ENCODE peak calls at places on chromosomes 1 and 21, in four cellular contexts. One of them, this sample, is unnamed.

GRCh38 chr1:10019561-10019960 is 13.2 kb upstream of the UBE4B start:
- DNase-seq in H1: no peak
- DNase-seq in HEK293T: no peak
- DNase-seq in GM12878: no peak
- DNase-seq in this sample: no peak

GRCh38 chr21:42830456-42831455 is 48.6 kb downstream of the WDR4 start:
- DNase-seq in HEK293T: no peak
- DNase-seq in GM12878: no peak
- DNase-seq in H1: no peak
- DNase-seq in this sample: no peak

GRCh38 chr1:161044535-161044907 is 1.3 kb downstream of the USF1 start:
- DNase-seq in GM12878: no peak
- DNase-seq in HEK293T: no peak
- DNase-seq in H1: no peak
- DNase-seq in this sample: no peak

GRCh38 chr21:16076465-16076864 is 346.7 kb downstream of the USP25 start:
- DNase-seq in H1: no peak
- DNase-seq in HEK293T: no peak
- DNase-seq in GM12878: no peak
- DNase-seq in this sample: no peak

GRCh38 chr1:214474467-214474866 is 76.9 kb downstream of the PTPN14 start:
- DNase-seq in GM12878: no peak
- DNase-seq in HEK293T: no peak
- DNase-seq in H1: no peak
- DNase-seq in this sample: no peak

GRCh38 chr1:84847253-84848247 is 45.5 kb downstream of the LPAR3 start:
- DNase-seq in HEK293T: peak
- DNase-seq in GM12878: no peak
- DNase-seq in H1: no peak
- DNase-seq in this sample: peak

GRCh38 chr1:23664837-23665795 is 26.5 kb upstream of the RPL11 start:
- DNase-seq in HEK293T: peak
- DNase-seq in GM12878: peak
- DNase-seq in H1: no peak
- DNase-seq in this sample: peak

GRCh38 chr1:64686828-64687724 is 57.8 kb upstream of the RAVER2 start:
- DNase-seq in H1: no peak
- DNase-seq in HEK293T: peak
- DNase-seq in GM12878: no peak
- DNase-seq in this sample: peak

GRCh38 chr1:165395522-165396300 is 39.2 kb upstream of the LMX1A start:
- DNase-seq in GM12878: peak
- DNase-seq in HEK293T: no peak
- DNase-seq in H1: no peak
- DNase-seq in this sample: no peak

GRCh38 chr1:200767326-200767725 is 28.6 kb downstream of the CAMSAP2 start:
- DNase-seq in GM12878: no peak
- DNase-seq in H1: no peak
- DNase-seq in HEK293T: no peak
- DNase-seq in this sample: no peak

GRCh38 chr1:54547601-54548388 is at the start of gene ACOT11:
- DNase-seq in GM12878: no peak
- DNase-seq in H1: no peak
- DNase-seq in HEK293T: peak
- DNase-seq in this sample: no peak

GRCh38 chr1:224333309-224333926 is 3.4 kb upstream of the NVL start:
- DNase-seq in H1: no peak
- DNase-seq in HEK293T: peak
- DNase-seq in GM12878: peak
- DNase-seq in this sample: no peak

GRCh38 chr1:54047384-54048315 is 5.4 kb downstream of the TMEM59 start:
- DNase-seq in H1: no peak
- DNase-seq in HEK293T: no peak
- DNase-seq in GM12878: no peak
- DNase-seq in this sample: no peak

GRCh38 chr1:158227904-158228623 is 26.2 kb upstream of the CD1A start:
- DNase-seq in HEK293T: no peak
- DNase-seq in GM12878: no peak
- DNase-seq in H1: no peak
- DNase-seq in this sample: no peak

GRCh38 chr1:43214465-43215444 is 42.6 kb downstream of the CFAP57 start:
- DNase-seq in HEK293T: no peak
- DNase-seq in H1: no peak
- DNase-seq in GM12878: no peak
- DNase-seq in this sample: no peak

GRCh38 chr1:1388078-1388472 is 11.1 kb downstream of the CCNL2 start:
- DNase-seq in GM12878: no peak
- DNase-seq in HEK293T: no peak
- DNase-seq in H1: no peak
- DNase-seq in this sample: no peak

GRCh38 chr1:12309783-12310742 is 80.2 kb downstream of the VPS13D start:
- DNase-seq in HEK293T: no peak
- DNase-seq in H1: no peak
- DNase-seq in GM12878: no peak
- DNase-seq in this sample: no peak

GRCh38 chr21:45592208-45592619 is 50.0 kb upstream of the SLC19A1 start:
- DNase-seq in GM12878: peak
- DNase-seq in H1: no peak
- DNase-seq in HEK293T: no peak
- DNase-seq in this sample: no peak

GRCh38 chr1:245148069-245148468 is 6.7 kb upstream of the KIF26B start:
- DNase-seq in HEK293T: no peak
- DNase-seq in GM12878: no peak
- DNase-seq in H1: no peak
- DNase-seq in this sample: no peak

GRCh38 chr1:194940336-194940735 is 1667.9 kb downstream of the KCNT2 start:
- DNase-seq in HEK293T: no peak
- DNase-seq in GM12878: no peak
- DNase-seq in H1: no peak
- DNase-seq in this sample: no peak

GRCh38 chr1:2104621-2105427 is 54.6 kb downstream of the PRKCZ start:
- DNase-seq in HEK293T: no peak
- DNase-seq in GM12878: no peak
- DNase-seq in H1: no peak
- DNase-seq in this sample: no peak

GRCh38 chr1:170494369-170494768 is 37.6 kb upstream of the GORAB start:
- DNase-seq in GM12878: no peak
- DNase-seq in H1: no peak
- DNase-seq in HEK293T: no peak
- DNase-seq in this sample: no peak

GRCh38 chr1:167548059-167548932 is 5.3 kb downstream of the CREG1 start:
- DNase-seq in GM12878: no peak
- DNase-seq in HEK293T: no peak
- DNase-seq in H1: no peak
- DNase-seq in this sample: no peak

GRCh38 chr1:228013322-228014234 is 6.8 kb downstream of the WNT3A start:
- DNase-seq in H1: no peak
- DNase-seq in HEK293T: peak
- DNase-seq in GM12878: no peak
- DNase-seq in this sample: no peak

GRCh38 chr1:20358761-20359263 is 68.1 kb downstream of the VWA5B1 start:
- DNase-seq in H1: no peak
- DNase-seq in HEK293T: peak
- DNase-seq in GM12878: no peak
- DNase-seq in this sample: no peak

GRCh38 chr1:240004086-240004749 is 87.5 kb upstream of the FMN2 start:
- DNase-seq in GM12878: no peak
- DNase-seq in HEK293T: peak
- DNase-seq in H1: no peak
- DNase-seq in this sample: no peak

GRCh38 chr21:18369115-18369514 is 34.5 kb downstream of the TMPRSS15 start:
- DNase-seq in H1: no peak
- DNase-seq in GM12878: no peak
- DNase-seq in HEK293T: peak
- DNase-seq in this sample: peak

GRCh38 chr1:205536759-205537361 is 32.4 kb downstream of the CDK18 start:
- DNase-seq in H1: no peak
- DNase-seq in HEK293T: no peak
- DNase-seq in GM12878: no peak
- DNase-seq in this sample: no peak
- TF ChIP-seq SUZ12 in H1: no peak
- TF ChIP-seq SUZ12 in HEK293T: no peak
- TF ChIP-seq SUZ12 in GM12878: no peak
- TF ChIP-seq SUZ12 in this sample: no peak

GRCh38 chr1:40773748-40774265 is 9.8 kb upstream of the KCNQ4 start:
- DNase-seq in GM12878: no peak
- DNase-seq in H1: no peak
- DNase-seq in HEK293T: no peak
- DNase-seq in this sample: no peak
- TF ChIP-seq SUZ12 in GM12878: no peak
- TF ChIP-seq SUZ12 in H1: no peak
- TF ChIP-seq SUZ12 in HEK293T: no peak
- TF ChIP-seq SUZ12 in this sample: no peak

GRCh38 chr1:107867422-107867821 is 97.6 kb downstream of the VAV3 start:
- DNase-seq in H1: peak
- DNase-seq in HEK293T: no peak
- DNase-seq in GM12878: no peak
- DNase-seq in this sample: peak
- TF ChIP-seq SUZ12 in H1: no peak
- TF ChIP-seq SUZ12 in HEK293T: no peak
- TF ChIP-seq SUZ12 in GM12878: no peak
- TF ChIP-seq SUZ12 in this sample: no peak

GRCh38 chr1:44829506-44830384 is 13.3 kb downstream of the PTCH2 start:
- DNase-seq in GM12878: no peak
- DNase-seq in HEK293T: no peak
- DNase-seq in H1: no peak
- DNase-seq in this sample: no peak

GRCh38 chr1:44826375-44827196 is 16.5 kb downstream of the PTCH2 start:
- DNase-seq in HEK293T: no peak
- DNase-seq in GM12878: no peak
- DNase-seq in H1: no peak
- DNase-seq in this sample: no peak

GRCh38 chr1:44828841-44829440 is 14.1 kb downstream of the PTCH2 start:
- DNase-seq in HEK293T: no peak
- DNase-seq in H1: no peak
- DNase-seq in GM12878: no peak
- DNase-seq in this sample: no peak

GRCh38 chr1:44828003-44828651 is 14.9 kb downstream of the PTCH2 start:
- DNase-seq in H1: no peak
- DNase-seq in HEK293T: no peak
- DNase-seq in GM12878: no peak
- DNase-seq in this sample: no peak

DNA sequence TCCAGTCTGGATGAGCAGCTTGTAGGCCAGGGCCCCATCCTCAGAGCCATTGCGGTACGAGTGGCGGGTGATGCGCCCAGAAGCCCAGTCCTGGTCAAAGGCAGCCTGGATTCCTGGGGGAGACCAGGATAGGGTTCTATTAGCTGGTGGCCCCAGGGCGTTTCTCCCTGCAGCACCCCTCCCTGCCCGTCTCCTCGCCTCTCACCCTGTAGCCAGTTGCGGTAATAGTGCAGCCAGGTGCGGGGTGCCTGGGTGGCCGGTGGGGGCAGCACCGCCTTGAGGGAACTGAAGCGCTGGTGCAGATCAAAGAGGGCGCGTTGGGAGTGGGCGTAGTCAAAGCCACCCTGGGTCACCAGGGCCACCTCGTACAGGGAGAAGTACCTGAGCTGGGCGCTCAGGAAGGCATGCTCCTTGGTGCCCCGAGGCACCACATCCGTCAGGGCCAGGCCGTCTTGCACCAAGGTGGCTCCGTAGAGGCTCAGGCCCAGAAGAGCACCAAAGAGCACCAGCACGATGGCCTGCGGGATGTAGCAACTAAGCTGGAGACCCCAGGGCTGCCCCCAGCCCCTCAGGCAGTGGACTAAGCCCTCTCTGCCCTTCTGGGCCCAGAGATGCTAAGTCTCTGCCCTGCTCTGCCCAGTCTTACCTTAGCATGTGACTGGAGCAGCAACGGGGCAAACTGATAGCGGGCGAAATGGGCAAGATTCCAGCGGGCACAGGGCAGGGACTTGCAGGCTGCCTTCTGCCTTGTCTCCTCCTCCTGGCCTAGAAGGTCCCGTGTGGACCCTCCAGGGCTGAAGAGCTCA is 15.7 kb downstream of the PTCH2 start:
- DNase-seq in HEK293T: no peak
- DNase-seq in GM12878: no peak
- DNase-seq in H1: no peak
- DNase-seq in this sample: no peak
- TF ChIP-seq SUZ12 in HEK293T: no peak
- TF ChIP-seq SUZ12 in GM12878: no peak
- TF ChIP-seq SUZ12 in H1: no peak
- TF ChIP-seq SUZ12 in this sample: no peak

GRCh38 chr1:29343476-29343875 is 107.2 kb downstream of the PTPRU start:
- DNase-seq in HEK293T: no peak
- DNase-seq in GM12878: no peak
- DNase-seq in H1: no peak
- DNase-seq in this sample: no peak
- TF ChIP-seq SUZ12 in HEK293T: no peak
- TF ChIP-seq SUZ12 in GM12878: no peak
- TF ChIP-seq SUZ12 in H1: no peak
- TF ChIP-seq SUZ12 in this sample: no peak

DNA sequence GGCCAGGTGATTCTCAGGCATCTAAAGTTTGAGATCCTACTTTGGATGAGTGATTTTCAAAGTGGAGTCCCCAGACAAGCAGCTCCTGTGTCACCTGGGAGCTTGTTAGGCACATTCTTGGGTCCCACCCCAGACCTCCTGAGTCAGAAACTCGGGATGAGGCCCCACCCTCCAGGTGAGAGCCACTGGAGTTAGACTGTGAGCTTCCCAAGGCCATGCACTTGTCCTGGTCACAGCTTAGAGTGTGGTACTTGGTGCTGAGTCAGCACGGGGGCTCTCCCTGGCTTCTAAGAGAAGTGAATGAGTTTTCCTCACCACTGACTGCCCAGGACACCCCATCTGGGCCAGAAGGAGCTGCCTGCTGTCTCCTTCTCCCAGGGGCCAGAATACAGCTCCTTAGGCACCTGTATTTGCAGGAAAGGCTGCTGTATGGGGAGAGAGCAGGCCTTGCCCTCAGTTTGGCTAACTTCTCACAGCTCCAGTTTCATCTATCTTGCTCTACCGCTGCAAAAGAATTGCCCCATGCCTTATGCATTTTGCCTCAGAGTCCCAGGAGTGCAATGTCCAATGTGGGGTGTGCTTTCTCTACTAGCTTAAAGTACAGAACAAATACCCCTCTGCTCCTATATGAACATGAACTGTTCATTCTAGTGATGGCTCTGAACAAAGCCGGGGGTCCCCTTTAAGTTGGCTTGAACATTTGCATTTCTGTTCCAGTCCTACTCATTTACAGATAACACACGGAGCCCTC is 98.1 kb downstream of the PSMG1 start:
- DNase-seq in GM12878: no peak
- DNase-seq in H1: no peak
- DNase-seq in HEK293T: no peak
- DNase-seq in this sample: no peak
- TF ChIP-seq SUZ12 in GM12878: no peak
- TF ChIP-seq SUZ12 in H1: no peak
- TF ChIP-seq SUZ12 in HEK293T: no peak
- TF ChIP-seq SUZ12 in this sample: no peak

This sample was measured in NT2/D1.